ENCODE peak calls at places on chromosome 15, in nine cellular contexts. One of them, this sample, is unnamed.

GRCh38 chr15:90701880-90702630 is 15.1 kb upstream of the BLM start:
- DNase-seq in OCI-LY7: no peak
- DNase-seq in osteoblast: no peak
- DNase-seq in endodermal cell: no peak
- DNase-seq in endothelial cell of umbilical vein: no peak
- DNase-seq in NT2/D1: no peak
- DNase-seq in colonic mucosa: no peak
- DNase-seq in esophagus squamous epithelium: no peak
- DNase-seq in heart left ventricle: no peak
- DNase-seq in this sample: no peak

GRCh38 chr15:72116680-72117447 is 1.1 kb downstream of the MYO9A start:
- DNase-seq in OCI-LY7: peak; percentile 20
- DNase-seq in osteoblast: peak; percentile 78
- DNase-seq in endodermal cell: no peak
- DNase-seq in endothelial cell of umbilical vein: peak; percentile 64
- DNase-seq in NT2/D1: no peak
- DNase-seq in colonic mucosa: no peak
- DNase-seq in esophagus squamous epithelium: no peak
- DNase-seq in heart left ventricle: no peak
- DNase-seq in this sample: peak; percentile 35

GRCh38 chr15:55789066-55789660 is 46.2 kb upstream of the PRTG start:
- DNase-seq in OCI-LY7: peak; percentile 39
- DNase-seq in osteoblast: no peak
- DNase-seq in endodermal cell: peak; percentile 87
- DNase-seq in endothelial cell of umbilical vein: no peak
- DNase-seq in NT2/D1: no peak
- DNase-seq in colonic mucosa: peak; percentile 38
- DNase-seq in esophagus squamous epithelium: no peak
- DNase-seq in heart left ventricle: no peak
- DNase-seq in this sample: peak; percentile 34

GRCh38 chr15:98754283-98755022 is 106.1 kb downstream of the IGF1R start:
- DNase-seq in OCI-LY7: no peak
- DNase-seq in osteoblast: peak; percentile 86
- DNase-seq in endodermal cell: peak; percentile 57
- DNase-seq in endothelial cell of umbilical vein: peak; percentile 73
- DNase-seq in NT2/D1: no peak
- DNase-seq in colonic mucosa: no peak
- DNase-seq in esophagus squamous epithelium: no peak
- DNase-seq in heart left ventricle: no peak
- DNase-seq in this sample: no peak

GRCh38 chr15:48541659-48542334 is 103.7 kb downstream of the FBN1 start:
- DNase-seq in OCI-LY7: no peak
- DNase-seq in osteoblast: no peak
- DNase-seq in endodermal cell: no peak
- DNase-seq in endothelial cell of umbilical vein: peak; percentile 27
- DNase-seq in NT2/D1: no peak
- DNase-seq in colonic mucosa: no peak
- DNase-seq in esophagus squamous epithelium: no peak
- DNase-seq in heart left ventricle: no peak
- DNase-seq in this sample: no peak

GRCh38 chr15:46344906-46345305 is 710.1 kb downstream of the SQOR start:
- DNase-seq in OCI-LY7: no peak
- DNase-seq in osteoblast: no peak
- DNase-seq in endodermal cell: no peak
- DNase-seq in endothelial cell of umbilical vein: no peak
- DNase-seq in NT2/D1: no peak
- DNase-seq in colonic mucosa: no peak
- DNase-seq in esophagus squamous epithelium: no peak
- DNase-seq in heart left ventricle: no peak
- DNase-seq in this sample: no peak

GRCh38 chr15:88018865-88019626 is 237.5 kb downstream of the NTRK3 start:
- DNase-seq in OCI-LY7: no peak
- DNase-seq in osteoblast: no peak
- DNase-seq in endodermal cell: no peak
- DNase-seq in endothelial cell of umbilical vein: no peak
- DNase-seq in NT2/D1: no peak
- DNase-seq in colonic mucosa: no peak
- DNase-seq in esophagus squamous epithelium: no peak
- DNase-seq in heart left ventricle: no peak
- DNase-seq in this sample: no peak

GRCh38 chr15:60701261-60702019 is 222.5 kb upstream of the ICE2 start:
- DNase-seq in OCI-LY7: no peak
- DNase-seq in osteoblast: no peak
- DNase-seq in endodermal cell: no peak
- DNase-seq in endothelial cell of umbilical vein: no peak
- DNase-seq in NT2/D1: no peak
- DNase-seq in colonic mucosa: no peak
- DNase-seq in esophagus squamous epithelium: no peak
- DNase-seq in heart left ventricle: no peak
- DNase-seq in this sample: no peak

GRCh38 chr15:47741907-47742306 is 24.6 kb downstream of the SEMA6D start:
- DNase-seq in OCI-LY7: no peak
- DNase-seq in osteoblast: no peak
- DNase-seq in endodermal cell: no peak
- DNase-seq in endothelial cell of umbilical vein: no peak
- DNase-seq in NT2/D1: no peak
- DNase-seq in colonic mucosa: no peak
- DNase-seq in esophagus squamous epithelium: no peak
- DNase-seq in heart left ventricle: no peak
- DNase-seq in this sample: no peak

GRCh38 chr15:89433686-89434085 is 62.7 kb downstream of the RHCG start:
- DNase-seq in OCI-LY7: no peak
- DNase-seq in osteoblast: no peak
- DNase-seq in endodermal cell: no peak
- DNase-seq in endothelial cell of umbilical vein: no peak
- DNase-seq in NT2/D1: no peak
- DNase-seq in colonic mucosa: no peak
- DNase-seq in esophagus squamous epithelium: no peak
- DNase-seq in heart left ventricle: no peak
- DNase-seq in this sample: no peak

GRCh38 chr15:74843891-74844299 is 939 bp upstream of the ULK3 start:
- DNase-seq in OCI-LY7: no peak
- DNase-seq in osteoblast: peak; percentile 58
- DNase-seq in endodermal cell: no peak
- DNase-seq in endothelial cell of umbilical vein: no peak
- DNase-seq in NT2/D1: no peak
- DNase-seq in colonic mucosa: no peak
- DNase-seq in esophagus squamous epithelium: no peak
- DNase-seq in heart left ventricle: no peak
- DNase-seq in this sample: no peak

GRCh38 chr15:25243800-25244097 is 195.1 kb downstream of the UBE3A start:
- DNase-seq in OCI-LY7: no peak
- DNase-seq in osteoblast: no peak
- DNase-seq in endodermal cell: no peak
- DNase-seq in endothelial cell of umbilical vein: no peak
- DNase-seq in NT2/D1: no peak
- DNase-seq in colonic mucosa: peak; percentile 9
- DNase-seq in esophagus squamous epithelium: no peak
- DNase-seq in heart left ventricle: peak; percentile 46
- DNase-seq in this sample: no peak
- H3K9me3 ChIP-seq in OCI-LY7: no peaks in the 10 kb centered on the region
- H3K9me3 ChIP-seq in osteoblast: no peaks in the 10 kb centered on the region
- H3K9me3 ChIP-seq in endodermal cell: no peaks in the 10 kb centered on the region
- H3K9me3 ChIP-seq in endothelial cell of umbilical vein: peaks cover 19% of the 10 kb centered on the region
- H3K9me3 ChIP-seq in NT2/D1: no peaks in the 10 kb centered on the region
- H3K9me3 ChIP-seq in colonic mucosa: no peaks in the 10 kb centered on the region
- H3K9me3 ChIP-seq in esophagus squamous epithelium: no peaks in the 10 kb centered on the region
- H3K9me3 ChIP-seq in heart left ventricle: no peaks in the 10 kb centered on the region
- H3K9me3 ChIP-seq in this sample: peaks cover 19% of the 10 kb centered on the region

GRCh38 chr15:67120009-67120838 is 54.8 kb downstream of the SMAD3 start:
- DNase-seq in OCI-LY7: no peak
- DNase-seq in osteoblast: no peak
- DNase-seq in endodermal cell: no peak
- DNase-seq in endothelial cell of umbilical vein: peak; percentile 48
- DNase-seq in NT2/D1: no peak
- DNase-seq in colonic mucosa: no peak
- DNase-seq in esophagus squamous epithelium: no peak
- DNase-seq in heart left ventricle: no peak
- DNase-seq in this sample: no peak
- H3K4me3 ChIP-seq in OCI-LY7: no peak overlapping the region
- H3K4me3 ChIP-seq in osteoblast: no peak overlapping the region
- H3K4me3 ChIP-seq in endodermal cell: no peak overlapping the region
- H3K4me3 ChIP-seq in endothelial cell of umbilical vein: no peak overlapping the region
- H3K4me3 ChIP-seq in NT2/D1: no peak overlapping the region
- H3K4me3 ChIP-seq in colonic mucosa: no peak overlapping the region
- H3K4me3 ChIP-seq in esophagus squamous epithelium: peak overlapping the region; percentile 56
- H3K4me3 ChIP-seq in heart left ventricle: peak overlapping the region; percentile 19
- H3K4me3 ChIP-seq in this sample: no peak overlapping the region

GRCh38 chr15:93271871-93272270 is 182.9 kb upstream of the RGMA start:
- DNase-seq in OCI-LY7: no peak
- DNase-seq in osteoblast: no peak
- DNase-seq in endodermal cell: peak; percentile 5
- DNase-seq in endothelial cell of umbilical vein: no peak
- DNase-seq in NT2/D1: no peak
- DNase-seq in colonic mucosa: no peak
- DNase-seq in esophagus squamous epithelium: no peak
- DNase-seq in heart left ventricle: no peak
- DNase-seq in this sample: no peak
- H3K9me3 ChIP-seq in OCI-LY7: no peaks in the 10 kb centered on the region
- H3K9me3 ChIP-seq in osteoblast: peaks cover 13% of the 10 kb centered on the region
- H3K9me3 ChIP-seq in endodermal cell: peaks cover 44% of the 10 kb centered on the region
- H3K9me3 ChIP-seq in endothelial cell of umbilical vein: peaks cover 5% of the 10 kb centered on the region
- H3K9me3 ChIP-seq in NT2/D1: peaks cover 47% of the 10 kb centered on the region
- H3K9me3 ChIP-seq in colonic mucosa: no peaks in the 10 kb centered on the region
- H3K9me3 ChIP-seq in esophagus squamous epithelium: no peaks in the 10 kb centered on the region
- H3K9me3 ChIP-seq in heart left ventricle: peaks cover 46% of the 10 kb centered on the region
- H3K9me3 ChIP-seq in this sample: no peaks in the 10 kb centered on the region

DNA sequence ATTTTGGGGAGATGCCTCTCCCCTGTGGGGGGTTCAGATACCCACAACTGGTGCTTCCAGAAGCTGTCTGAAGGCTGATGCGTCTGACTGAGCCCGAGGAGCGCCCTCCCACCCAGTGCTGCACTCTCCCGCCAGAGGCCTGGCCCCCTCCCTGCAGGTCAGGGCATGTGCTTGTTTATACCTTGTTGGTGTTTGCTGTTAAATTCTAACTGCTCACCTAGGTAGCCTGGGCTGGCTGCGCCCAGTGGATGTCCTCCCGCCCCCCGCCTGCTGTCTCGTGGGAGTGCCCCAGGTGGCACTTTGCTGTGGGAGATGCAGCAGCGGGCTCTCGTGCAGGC is 12.9 kb downstream of the KLF13 start:
- DNase-seq in OCI-LY7: no peak
- DNase-seq in osteoblast: no peak
- DNase-seq in endodermal cell: no peak
- DNase-seq in endothelial cell of umbilical vein: no peak
- DNase-seq in NT2/D1: no peak
- DNase-seq in colonic mucosa: no peak
- DNase-seq in esophagus squamous epithelium: no peak
- DNase-seq in heart left ventricle: no peak
- DNase-seq in this sample: no peak
- H3K4me3 ChIP-seq in OCI-LY7: no peak overlapping the region
- H3K4me3 ChIP-seq in osteoblast: peak overlapping the region; percentile 52
- H3K4me3 ChIP-seq in endodermal cell: no peak overlapping the region
- H3K4me3 ChIP-seq in endothelial cell of umbilical vein: no peak overlapping the region
- H3K4me3 ChIP-seq in NT2/D1: no peak overlapping the region
- H3K4me3 ChIP-seq in colonic mucosa: no peak overlapping the region
- H3K4me3 ChIP-seq in esophagus squamous epithelium: no peak overlapping the region
- H3K4me3 ChIP-seq in heart left ventricle: no peak overlapping the region
- H3K4me3 ChIP-seq in this sample: no peak overlapping the region

GRCh38 chr15:100236981-100237720 is 104.6 kb downstream of the ADAMTS17 start:
- DNase-seq in OCI-LY7: no peak
- DNase-seq in osteoblast: no peak
- DNase-seq in endodermal cell: no peak
- DNase-seq in endothelial cell of umbilical vein: no peak
- DNase-seq in NT2/D1: no peak
- DNase-seq in colonic mucosa: no peak
- DNase-seq in esophagus squamous epithelium: no peak
- DNase-seq in heart left ventricle: no peak
- DNase-seq in this sample: no peak

GRCh38 chr15:100234158-100235029 is 107.4 kb downstream of the ADAMTS17 start:
- DNase-seq in OCI-LY7: no peak
- DNase-seq in osteoblast: no peak
- DNase-seq in endodermal cell: no peak
- DNase-seq in endothelial cell of umbilical vein: no peak
- DNase-seq in NT2/D1: no peak
- DNase-seq in colonic mucosa: no peak
- DNase-seq in esophagus squamous epithelium: no peak
- DNase-seq in heart left ventricle: peak; percentile 77
- DNase-seq in this sample: no peak

GRCh38 chr15:100230784-100231183 is 111.0 kb downstream of the ADAMTS17 start:
- DNase-seq in OCI-LY7: no peak
- DNase-seq in osteoblast: no peak
- DNase-seq in endodermal cell: no peak
- DNase-seq in endothelial cell of umbilical vein: no peak
- DNase-seq in NT2/D1: no peak
- DNase-seq in colonic mucosa: peak; percentile 31
- DNase-seq in esophagus squamous epithelium: no peak
- DNase-seq in heart left ventricle: no peak
- DNase-seq in this sample: no peak

GRCh38 chr15:100229181-100230163 is 112.3 kb downstream of the ADAMTS17 start:
- DNase-seq in OCI-LY7: no peak
- DNase-seq in osteoblast: no peak
- DNase-seq in endodermal cell: no peak
- DNase-seq in endothelial cell of umbilical vein: no peak
- DNase-seq in NT2/D1: no peak
- DNase-seq in colonic mucosa: no peak
- DNase-seq in esophagus squamous epithelium: no peak
- DNase-seq in heart left ventricle: no peak
- DNase-seq in this sample: no peak

DNA sequence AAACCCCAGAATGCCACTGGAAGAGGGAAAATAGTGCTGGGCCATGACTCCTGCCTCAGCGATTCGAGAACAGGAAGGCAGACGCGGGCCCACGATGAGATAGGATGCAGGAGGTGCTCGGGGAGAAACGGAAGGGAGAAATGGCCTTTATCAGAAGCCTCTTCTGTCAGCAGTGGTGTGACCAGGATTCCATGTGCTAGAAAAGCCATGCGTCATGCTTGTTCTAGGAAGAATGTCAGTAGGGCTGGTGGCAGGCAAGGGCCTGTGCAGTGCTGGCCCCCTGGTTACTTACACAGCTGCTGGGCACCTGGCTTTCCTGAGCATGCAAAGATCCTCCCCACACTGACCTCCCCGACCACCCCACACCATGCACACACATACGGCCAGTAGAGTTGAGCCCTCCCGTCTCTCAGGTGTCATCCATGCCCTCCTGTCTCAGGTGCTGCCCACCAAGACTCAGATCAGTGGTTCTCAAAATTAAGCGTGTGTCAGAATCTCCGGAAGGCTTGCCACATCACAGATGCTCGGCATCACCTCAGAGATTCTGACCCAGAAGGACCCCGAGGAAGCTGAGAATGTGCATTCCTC is 106.7 kb downstream of the ADAMTS17 start:
- DNase-seq in OCI-LY7: no peak
- DNase-seq in osteoblast: no peak
- DNase-seq in endodermal cell: no peak
- DNase-seq in endothelial cell of umbilical vein: no peak
- DNase-seq in NT2/D1: no peak
- DNase-seq in colonic mucosa: no peak
- DNase-seq in esophagus squamous epithelium: no peak
- DNase-seq in heart left ventricle: no peak
- DNase-seq in this sample: no peak
- H3K9me3 ChIP-seq in OCI-LY7: no peaks in the 10 kb centered on the region
- H3K9me3 ChIP-seq in osteoblast: no peaks in the 10 kb centered on the region
- H3K9me3 ChIP-seq in endodermal cell: no peaks in the 10 kb centered on the region
- H3K9me3 ChIP-seq in endothelial cell of umbilical vein: no peaks in the 10 kb centered on the region
- H3K9me3 ChIP-seq in NT2/D1: no peaks in the 10 kb centered on the region
- H3K9me3 ChIP-seq in colonic mucosa: no peaks in the 10 kb centered on the region
- H3K9me3 ChIP-seq in esophagus squamous epithelium: no peaks in the 10 kb centered on the region
- H3K9me3 ChIP-seq in heart left ventricle: no peaks in the 10 kb centered on the region
- H3K9me3 ChIP-seq in this sample: no peaks in the 10 kb centered on the region

GRCh38 chr15:45118131-45118588 is 4.0 kb downstream of the DUOXA2 start:
- DNase-seq in OCI-LY7: peak; percentile 78
- DNase-seq in osteoblast: peak; percentile 100
- DNase-seq in endodermal cell: peak; percentile 97
- DNase-seq in endothelial cell of umbilical vein: peak; percentile 92
- DNase-seq in NT2/D1: peak; percentile 75
- DNase-seq in colonic mucosa: peak; percentile 92
- DNase-seq in esophagus squamous epithelium: peak; percentile 36
- DNase-seq in heart left ventricle: peak; percentile 89
- DNase-seq in this sample: peak; percentile 88
- H3K4me3 ChIP-seq in OCI-LY7: no peak overlapping the region
- H3K4me3 ChIP-seq in osteoblast: no peak overlapping the region
- H3K4me3 ChIP-seq in endodermal cell: no peak overlapping the region
- H3K4me3 ChIP-seq in endothelial cell of umbilical vein: no peak overlapping the region
- H3K4me3 ChIP-seq in NT2/D1: no peak overlapping the region
- H3K4me3 ChIP-seq in colonic mucosa: no peak overlapping the region
- H3K4me3 ChIP-seq in esophagus squamous epithelium: peak overlapping the region; percentile 45
- H3K4me3 ChIP-seq in heart left ventricle: peak overlapping the region; percentile 26
- H3K4me3 ChIP-seq in this sample: no peak overlapping the region

This sample was measured in Caco-2.